ENCODE peak calls at places on chromosomes 1 and 21, in six cellular contexts. U, N, F, O, X and K are unnamed samples.

GRCh38 chr21:18443686-18444085 is 40.1 kb upstream of the TMPRSS15 start:
- DNase-seq in X (no peak), U (no peak), F (no peak), O (no peak), N (no peak), K (no peak)

GRCh38 chr1:183180213-183180612 is 5.9 kb upstream of the LAMC2 start:
- DNase-seq in F (peak), U (peak), O (no peak), N (peak), X (no peak), K (no peak)

GRCh38 chr1:170239445-170239844 is 93.7 kb downstream of the NTMT2 start:
- DNase-seq in U (no peak), F (no peak), O (no peak), N (no peak), X (no peak), K (no peak)

GRCh38 chr1:175317309-175317708 is 124.7 kb upstream of the KIAA0040 start:
- DNase-seq in F (peak), U (no peak), X (no peak), O (no peak), N (peak), K (no peak)

GRCh38 chr1:161864577-161864976 is 98.5 kb downstream of the ATF6 start:
- DNase-seq in O (no peak), N (peak), X (no peak), F (peak), U (no peak), K (no peak)

GRCh38 chr1:147163019-147163418 is 9.3 kb downstream of the PRKAB2 start:
- DNase-seq in N (no peak), U (no peak), F (no peak), O (no peak), X (no peak), K (no peak)

GRCh38 chr1:87386217-87386790 is 57.6 kb downstream of the LMO4 start:
- DNase-seq in U (no peak), F (no peak), N (no peak), X (no peak), O (no peak), K (no peak)

GRCh38 chr1:86774305-86775304 is 70.2 kb downstream of the SH3GLB1 start:
- DNase-seq in X (peak), F (peak), O (no peak), N (peak), U (peak), K (no peak)

GRCh38 chr1:185735667-185736105 is 1.5 kb downstream of the HMCN1 start:
- DNase-seq in N (no peak), O (no peak), U (no peak), F (peak), X (no peak), K (no peak)

GRCh38 chr21:34996304-34997081 is 52.6 kb downstream of the RUNX1 start:
- DNase-seq in X (no peak), N (no peak), O (peak), F (no peak), U (peak), K (no peak)

GRCh38 chr1:92879316-92879968 is 47.6 kb downstream of the RPL5 start:
- DNase-seq in O (no peak), N (no peak), X (no peak), U (no peak), F (no peak), K (no peak)

GRCh38 chr1:201506573-201507567 is at the start of gene CSRP1:
- DNase-seq in O (peak), X (peak), N (peak), U (peak), F (peak), K (no peak)
- TF ChIP-seq CTCF in O (no peak), X (peak), N (no peak), U (no peak), F (no peak), K (no peak)

GRCh38 chr1:235933017-235933416 is 66.3 kb upstream of the LYST start:
- DNase-seq in O (no peak), F (no peak), N (no peak), X (no peak), U (no peak), K (no peak)

GRCh38 chr1:235933483-235934116 is 66.9 kb upstream of the LYST start:
- DNase-seq in F (no peak), N (no peak), U (no peak), X (no peak), O (no peak), K (no peak)

GRCh38 chr1:235931181-235931738 is 64.6 kb upstream of the LYST start:
- DNase-seq in N (no peak), F (no peak), X (no peak), U (no peak), O (no peak), K (no peak)

GRCh38 chr1:235930543-235930942 is 63.8 kb upstream of the LYST start:
- DNase-seq in F (no peak), N (no peak), U (no peak), O (no peak), X (no peak), K (no peak)

GRCh38 chr1:235932090-235932510 is 65.4 kb upstream of the LYST start:
- DNase-seq in F (no peak), U (no peak), X (no peak), O (no peak), N (no peak), K (no peak)
- TF ChIP-seq CTCF in F (no peak), U (no peak), X (no peak), O (no peak), N (no peak), K (no peak)

DNA sequence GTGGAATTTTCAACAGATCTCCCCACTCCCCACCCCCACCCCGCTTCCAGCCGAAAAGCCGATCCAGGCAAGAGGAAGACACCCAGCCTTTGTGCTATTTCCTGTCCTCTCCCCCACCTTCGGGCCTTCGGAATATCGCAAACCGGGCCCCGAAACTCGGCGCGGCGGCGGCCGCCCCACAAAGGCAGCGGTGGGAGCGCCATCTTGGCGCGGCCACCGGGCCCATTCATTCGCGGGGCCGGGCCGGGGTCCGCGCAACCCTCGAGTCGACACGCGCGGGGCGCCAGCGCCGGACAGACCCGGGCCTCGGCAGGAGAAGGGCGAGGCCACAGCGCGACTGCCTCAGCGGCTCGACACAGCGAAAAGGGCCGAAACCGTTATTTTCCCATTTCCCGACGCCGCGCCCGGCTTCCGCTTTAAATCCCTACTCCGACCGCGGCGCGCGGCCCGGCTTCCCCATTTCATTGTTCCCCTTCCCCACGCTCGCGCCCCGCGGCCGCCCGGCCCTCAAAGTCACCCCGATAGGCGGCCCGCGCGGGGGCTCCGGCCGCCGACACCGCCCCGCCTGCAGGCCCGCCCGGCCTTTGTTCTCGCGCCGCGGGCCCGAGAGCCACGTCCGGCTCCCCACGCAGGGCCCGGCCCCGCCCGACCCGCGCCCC is 911 bp downstream of the GNB1 start:
- DNase-seq in F (peak), U (peak), N (peak), O (no peak), X (no peak), K (no peak)
- TF ChIP-seq CTCF in F (no peak), U (no peak), N (no peak), O (no peak), X (no peak), K (no peak)

GRCh38 chr1:203467550-203467921 is 8.1 kb upstream of the PRELP start:
- DNase-seq in X (peak), U (peak), F (no peak), O (peak), N (peak), K (no peak)
- TF ChIP-seq CTCF in X (no peak), U (no peak), F (no peak), O (no peak), N (no peak), K (no peak)

GRCh38 chr1:101102757-101103156 is 77.2 kb upstream of the DPH5 start:
- DNase-seq in N (no peak), X (no peak), O (no peak), U (no peak), F (no peak), K (no peak)

GRCh38 chr1:101098907-101099306 is 73.3 kb upstream of the DPH5 start:
- DNase-seq in O (no peak), F (no peak), X (no peak), N (no peak), U (no peak), K (no peak)

GRCh38 chr1:101101362-101101761 is 75.8 kb upstream of the DPH5 start:
- DNase-seq in F (no peak), O (no peak), X (no peak), N (no peak), U (no peak), K (no peak)

GRCh38 chr1:101100674-101101073 is 75.1 kb upstream of the DPH5 start:
- DNase-seq in X (no peak), U (no peak), F (no peak), N (no peak), O (no peak), K (no peak)

DNA sequence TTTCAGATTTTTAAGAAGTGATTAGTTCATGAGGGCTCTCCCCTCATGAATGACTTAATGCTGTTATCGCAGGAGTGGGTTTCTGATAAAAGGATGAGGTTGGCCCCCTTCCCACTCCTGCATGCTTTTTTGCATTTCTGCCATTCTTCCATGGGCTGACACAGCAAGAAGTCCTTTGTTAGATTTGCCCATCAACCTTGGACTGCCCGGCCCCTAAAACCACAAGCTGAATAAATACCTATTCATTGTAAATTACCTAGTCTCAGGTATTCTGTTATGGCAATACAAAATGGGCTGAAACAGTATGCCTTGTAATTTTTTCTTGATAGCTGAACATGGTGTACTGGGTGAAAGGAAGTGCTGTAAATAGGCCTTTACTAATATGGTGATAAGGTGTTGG is 72.7 kb upstream of the DPH5 start:
- DNase-seq in X (no peak), O (no peak), U (no peak), N (no peak), F (no peak), K (no peak)
- TF ChIP-seq CTCF in X (no peak), O (no peak), U (no peak), N (no peak), F (no peak), K (no peak)

GRCh38 chr1:111510003-111510380 is 6.6 kb upstream of the ADORA3 start:
- DNase-seq in O (no peak), N (peak), X (no peak), F (peak), U (peak), K (no peak)

GRCh38 chr1:111505641-111506119 is 2.2 kb upstream of the ADORA3 start:
- DNase-seq in F (no peak), X (no peak), U (no peak), O (no peak), N (no peak), K (no peak)

GRCh38 chr1:111504097-111504496 is 664 bp upstream of the ADORA3 start:
- DNase-seq in N (no peak), U (no peak), O (no peak), X (no peak), F (no peak), K (no peak)

GRCh38 chr1:111506561-111506960 is 3.1 kb upstream of the ADORA3 start:
- DNase-seq in N (no peak), X (no peak), F (no peak), U (no peak), O (no peak), K (no peak)

GRCh38 chr1:111507411-111508201 is 4.2 kb upstream of the ADORA3 start:
- DNase-seq in X (no peak), U (peak), F (peak), N (peak), O (peak), K (peak)
- TF ChIP-seq CTCF in X (no peak), U (no peak), F (peak), N (no peak), O (no peak), K (no peak)